ENCODE peak calls at places on chromosome 18, in four cellular contexts. H is endothelial cell of umbilical vein, J is transverse colon, U is upper lobe of right lung. N is an unnamed sample.

GRCh38 chr18:9755603-9756002 is 47.5 kb downstream of the RAB31 start:
- DNase-seq in H (peak; percentile 79), J (no peak), U (no peak), N (no peak)

GRCh38 chr18:11324956-11325873 is 175.8 kb upstream of the PIEZO2 start:
- DNase-seq in H (no peak), J (no peak), U (no peak), N (no peak)

GRCh38 chr18:31774960-31775359 is 14.3 kb upstream of the SLC25A52 start:
- DNase-seq in H (no peak), J (no peak), U (no peak), N (no peak)

GRCh38 chr18:62339106-62339988 is 14.2 kb downstream of the TNFRSF11A start:
- DNase-seq in H (peak; percentile 79), J (peak; percentile 31), U (no peak), N (no peak)

GRCh38 chr18:25503567-25504081 is 151.7 kb upstream of the ZNF521 start:
- DNase-seq in H (peak; percentile 85), J (peak; percentile 57), U (no peak), N (peak; percentile 25)

GRCh38 chr18:39489426-39489825 is 1923.8 kb upstream of the CELF4 start:
- DNase-seq in H (no peak), J (no peak), U (no peak), N (no peak)

GRCh38 chr18:77077836-77078456 is 54.6 kb downstream of the MBP start:
- DNase-seq in H (no peak), J (no peak), U (no peak), N (no peak)

GRCh38 chr18:12236934-12237832 is 17.0 kb upstream of the CIDEA start:
- DNase-seq in H (peak; percentile 63), J (peak; percentile 74), U (peak; percentile 89), N (no peak)

GRCh38 chr18:28781616-28782362 is 604.9 kb upstream of the CDH2 start:
- DNase-seq in H (no peak), J (no peak), U (no peak), N (no peak)

GRCh38 chr18:37944871-37945270 is 379.3 kb upstream of the CELF4 start:
- DNase-seq in H (no peak), J (no peak), U (no peak), N (no peak)

GRCh38 chr18:78939734-78940260 is 39.8 kb upstream of the SALL3 start:
- DNase-seq in H (no peak), J (no peak), U (no peak), N (no peak)

GRCh38 chr18:25233582-25234362 is 118.2 kb downstream of the ZNF521 start:
- DNase-seq in H (peak; percentile 95), J (no peak), U (no peak), N (no peak)

GRCh38 chr18:80161781-80162417 is 52.8 kb downstream of the ADNP2 start:
- DNase-seq in H (no peak), J (no peak), U (no peak), N (no peak)

GRCh38 chr18:63785031-63785430 is 9.8 kb downstream of the SERPINB7 start:
- DNase-seq in H (no peak), J (no peak), U (no peak), N (no peak)

GRCh38 chr18:56770873-56771272 is 119.7 kb downstream of the WDR7 start:
- DNase-seq in H (no peak), J (no peak), U (no peak), N (no peak)

GRCh38 chr18:43935051-43935412 is 657.7 kb upstream of the SYT4 start:
- DNase-seq in H (peak; percentile 3), J (no peak), U (no peak), N (no peak)

GRCh38 chr18:11327656-11328055 is 178.3 kb upstream of the PIEZO2 start:
- DNase-seq in H (no peak), J (no peak), U (no peak), N (no peak)

GRCh38 chr18:69128978-69129377 is 271.7 kb upstream of the DOK6 start:
- DNase-seq in H (no peak), J (no peak), U (no peak), N (no peak)

GRCh38 chr18:23484783-23485182 is 18.5 kb upstream of the RMC1 start:
- DNase-seq in H (no peak), J (no peak), U (no peak), N (no peak)

GRCh38 chr18:33928226-33928625 is 296.5 kb downstream of the NOL4 start:
- DNase-seq in H (peak; percentile 83), J (no peak), U (no peak), N (no peak)

GRCh38 chr18:51890762-51891161 is 449.2 kb upstream of the DCC start:
- DNase-seq in H (no peak), J (peak; percentile 49), U (peak; percentile 53), N (no peak)

GRCh38 chr18:70047931-70048603 is 100.4 kb upstream of the CD226 start:
- DNase-seq in H (peak; percentile 45), J (no peak), U (no peak), N (no peak)

GRCh38 chr18:23283933-23284430 is 148.7 kb downstream of the CABLES1 start:
- DNase-seq in H (peak; percentile 52), J (no peak), U (no peak), N (peak; percentile 78)

GRCh38 chr18:48735070-48735676 is 196.3 kb downstream of the CTIF start:
- DNase-seq in H (peak; percentile 61), J (no peak), U (no peak), N (no peak)

GRCh38 chr18:48735856-48736255 is 197.0 kb downstream of the CTIF start:
- DNase-seq in H (no peak), J (no peak), U (no peak), N (no peak)

GRCh38 chr18:48732767-48733424 is 194.1 kb downstream of the CTIF start:
- DNase-seq in H (no peak), J (no peak), U (no peak), N (no peak)

GRCh38 chr18:48734460-48734859 is 195.6 kb downstream of the CTIF start:
- DNase-seq in H (no peak), J (no peak), U (no peak), N (no peak)

DNA sequence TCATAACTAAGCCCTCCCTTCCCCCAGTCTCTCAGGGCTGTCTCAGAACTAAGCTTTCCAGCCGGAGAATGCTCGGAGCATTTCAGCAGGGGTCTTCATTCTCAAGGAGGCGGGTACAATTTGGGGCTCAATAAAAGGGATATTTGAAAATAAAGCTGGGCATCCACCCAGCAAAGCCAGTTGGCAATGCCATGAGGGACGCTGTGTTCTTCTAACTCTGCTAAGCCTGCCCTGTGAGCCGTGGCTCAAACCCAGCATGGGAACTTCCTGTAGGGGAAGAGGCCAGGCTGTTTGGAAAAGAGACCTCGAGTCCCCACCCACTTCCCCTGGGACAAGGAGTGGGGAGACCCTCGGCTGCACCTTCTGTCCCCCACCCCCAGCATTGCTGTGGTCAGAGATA is 195.0 kb downstream of the CTIF start:
- DNase-seq in H (no peak), J (no peak), U (no peak), N (no peak)
- H3K27ac ChIP-seq in H (no peak overlapping the region), J (no peak overlapping the region), U (no peak overlapping the region), N (no peak overlapping the region)

GRCh38 chr18:57789759-57790158 is 13.4 kb downstream of the ATP8B1 start:
- DNase-seq in H (no peak), J (no peak), U (no peak), N (no peak)
- H3K4me3 ChIP-seq in H (no peak overlapping the region), J (no peak overlapping the region), U (no peak overlapping the region), N (no peak overlapping the region)

GRCh38 chr18:8615397-8616025 is 6.3 kb downstream of the RAB12 start:
- DNase-seq in H (peak; percentile 34), J (peak; percentile 19), U (no peak), N (no peak)

GRCh38 chr18:8617907-8618306 is 8.7 kb downstream of the RAB12 start:
- DNase-seq in H (no peak), J (no peak), U (no peak), N (no peak)

GRCh38 chr18:8616026-8616401 is 6.8 kb downstream of the RAB12 start:
- DNase-seq in H (no peak), J (no peak), U (no peak), N (no peak)

GRCh38 chr18:8611916-8612576 is 2.8 kb downstream of the RAB12 start:
- DNase-seq in H (no peak), J (no peak), U (no peak), N (no peak)

GRCh38 chr18:8614875-8615274 is 5.6 kb downstream of the RAB12 start:
- DNase-seq in H (no peak), J (no peak), U (no peak), N (no peak)
- H3K4me1 ChIP-seq in H (peaks cover 11% of the 10 kb centered on the region), J (peaks cover 38% of the 10 kb centered on the region), U (peaks cover 47% of the 10 kb centered on the region), N (peaks cover 2% of the 10 kb centered on the region)

GRCh38 chr18:3340015-3340681 is 78.2 kb downstream of the MYL12B start:
- DNase-seq in H (no peak), J (no peak), U (no peak), N (no peak)
- H3K27ac ChIP-seq in H (peak overlapping the region; percentile 32), J (no peak overlapping the region), U (no peak overlapping the region), N (no peak overlapping the region)

GRCh38 chr18:57798713-57799373 is 4.3 kb downstream of the ATP8B1 start:
- DNase-seq in H (no peak), J (no peak), U (no peak), N (no peak)
- H3K4me3 ChIP-seq in H (no peak overlapping the region), J (no peak overlapping the region), U (no peak overlapping the region), N (no peak overlapping the region)